ENCODE peak calls at places on chromosomes 6 and 20, in four cellular contexts. X, C, J and A are unnamed samples.

GRCh38 chr6:157721431-157722229 is 101.4 kb upstream of the SNX9 start:
- DNase-seq in X (no peak), C (no peak), J (peak; percentile 54), A (no peak)

GRCh38 chr20:47198254-47198671 is 158.2 kb downstream of the ZMYND8 start:
- DNase-seq in J (no peak), C (no peak), X (no peak), A (no peak)

GRCh38 chr6:131532476-131533108 is 40.4 kb upstream of the ARG1 start:
- DNase-seq in J (no peak), X (no peak), C (no peak), A (no peak)

GRCh38 chr20:57509665-57510237 is 15.2 kb downstream of the CTCFL start:
- DNase-seq in J (no peak), X (peak; percentile 43), C (no peak), A (peak; percentile 40)

GRCh38 chr6:35086636-35087360 is 54.3 kb downstream of the TCP11 start:
- DNase-seq in X (peak; percentile 17), J (no peak), C (no peak), A (no peak)

GRCh38 chr6:89117285-89118108 is at the start of gene SRSF12:
- DNase-seq in X (peak; percentile 57), J (peak; percentile 70), C (no peak), A (peak; percentile 53)

GRCh38 chr6:3310710-3311109 is 52.0 kb downstream of the PSMG4 start:
- DNase-seq in J (no peak), C (no peak), X (no peak), A (no peak)

GRCh38 chr6:55886185-55886836 is 10.9 kb upstream of the BMP5 start:
- DNase-seq in J (no peak), X (no peak), C (no peak), A (no peak)

GRCh38 chr6:143811492-143812157 is 31.5 kb upstream of the LTV1 start:
- DNase-seq in J (no peak), X (no peak), C (no peak), A (no peak)

DNA sequence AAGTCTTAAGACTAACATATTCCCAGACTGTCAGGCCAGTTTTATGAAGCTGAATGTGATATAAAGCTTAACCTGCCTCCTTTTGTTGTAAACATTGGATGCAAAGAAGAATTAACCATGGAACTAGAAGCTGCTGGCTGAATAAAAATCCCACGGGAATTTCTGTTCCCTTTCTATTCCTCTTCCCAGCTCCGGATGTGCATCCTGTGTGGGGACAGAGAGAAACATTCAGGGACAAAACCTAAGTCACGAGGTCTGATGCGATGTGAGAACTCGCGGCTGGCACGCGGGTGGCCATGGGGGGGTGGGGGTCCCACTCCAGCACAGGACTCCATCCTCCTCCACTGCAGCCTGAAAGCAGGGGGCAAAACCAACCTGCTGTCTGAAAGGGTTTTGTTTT is 32.2 kb downstream of the RAMACL start:
- DNase-seq in J (no peak), X (no peak), C (no peak), A (no peak)
- H4K8ac ChIP-seq in J (no peak overlapping the region), X (no peak overlapping the region), C (no peak overlapping the region), A (no peak overlapping the region)

GRCh38 chr20:44209691-44210421 is 715 bp downstream of the OSER1 start:
- DNase-seq in J (peak; percentile 47), X (no peak), C (no peak), A (peak; percentile 69)

GRCh38 chr20:44210422-44211176 is at the start of gene OSER1:
- DNase-seq in J (peak; percentile 97), C (peak; percentile 94), X (peak; percentile 98), A (peak; percentile 99)

GRCh38 chr20:44207066-44207723 is 3.4 kb downstream of the OSER1 start:
- DNase-seq in C (no peak), J (no peak), X (no peak), A (no peak)

GRCh38 chr20:44208165-44208564 is 2.4 kb downstream of the OSER1 start:
- DNase-seq in X (no peak), C (no peak), J (no peak), A (no peak)

GRCh38 chr20:44208770-44209169 is 1.8 kb downstream of the OSER1 start:
- DNase-seq in J (no peak), X (no peak), C (no peak), A (no peak)
- H3K18ac ChIP-seq in J (no peak overlapping the region), X (no peak overlapping the region), C (no peak overlapping the region), A (no peak overlapping the region)

GRCh38 chr20:49560646-49561045 is 7.3 kb downstream of the PTGIS start:
- DNase-seq in C (no peak), J (no peak), X (no peak), A (no peak)
- H4K8ac ChIP-seq in C (no peak overlapping the region), J (no peak overlapping the region), X (no peak overlapping the region), A (no peak overlapping the region)

DNA sequence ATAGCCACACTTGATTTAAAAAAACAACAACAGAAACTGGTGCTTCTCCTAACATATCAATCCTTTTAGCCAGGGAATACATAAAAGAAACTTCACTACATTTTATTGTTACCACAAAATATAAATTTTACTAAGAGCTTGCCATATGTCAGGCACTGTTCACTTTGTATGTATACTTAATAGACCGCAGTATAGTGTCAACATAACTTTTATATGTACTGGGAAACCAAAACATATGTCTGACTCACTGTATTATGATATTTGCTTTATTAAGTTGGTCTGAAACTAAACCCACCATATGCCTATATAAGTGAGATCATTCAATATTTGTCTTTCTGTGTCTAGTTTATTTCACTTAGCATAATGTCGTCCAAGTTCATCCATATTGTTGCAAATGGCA is 108.4 kb downstream of the KLHL32 start:
- DNase-seq in C (no peak), X (no peak), J (no peak), A (no peak)
- H3K18ac ChIP-seq in C (no peak overlapping the region), X (no peak overlapping the region), J (no peak overlapping the region), A (no peak overlapping the region)

GRCh38 chr20:37398750-37399621 is 53.0 kb downstream of the SRC start:
- DNase-seq in J (no peak), X (no peak), C (no peak), A (no peak)

GRCh38 chr20:37396520-37397075 is 50.7 kb downstream of the SRC start:
- DNase-seq in C (peak; percentile 64), J (peak; percentile 92), X (peak; percentile 94), A (peak; percentile 97)

GRCh38 chr20:37397076-37397953 is 51.4 kb downstream of the SRC start:
- DNase-seq in J (no peak), X (no peak), C (peak; percentile 33), A (no peak)

GRCh38 chr20:37395921-37396519 is 50.1 kb downstream of the SRC start:
- DNase-seq in J (no peak), X (peak; percentile 88), C (peak; percentile 39), A (peak; percentile 91)

GRCh38 chr20:37397954-37398749 is 52.2 kb downstream of the SRC start:
- DNase-seq in X (no peak), C (no peak), J (no peak), A (no peak)
- H4K8ac ChIP-seq in X (no peak overlapping the region), C (no peak overlapping the region), J (peak overlapping the region; percentile 90), A (no peak overlapping the region)

GRCh38 chr6:113854531-113855499 is 2.3 kb upstream of the MARCKS start:
- DNase-seq in J (peak; percentile 87), C (no peak), X (peak; percentile 93), A (peak; percentile 89)
- H3K18ac ChIP-seq in J (peak overlapping the region; percentile 94), C (no peak overlapping the region), X (peak overlapping the region; percentile 78), A (peak overlapping the region; percentile 8)

GRCh38 chr20:6381887-6382286 is 259.1 kb upstream of the FERMT1 start:
- DNase-seq in X (no peak), J (peak; percentile 20), C (no peak), A (peak; percentile 85)
- H4K8ac ChIP-seq in X (no peak overlapping the region), J (no peak overlapping the region), C (no peak overlapping the region), A (no peak overlapping the region)

DNA sequence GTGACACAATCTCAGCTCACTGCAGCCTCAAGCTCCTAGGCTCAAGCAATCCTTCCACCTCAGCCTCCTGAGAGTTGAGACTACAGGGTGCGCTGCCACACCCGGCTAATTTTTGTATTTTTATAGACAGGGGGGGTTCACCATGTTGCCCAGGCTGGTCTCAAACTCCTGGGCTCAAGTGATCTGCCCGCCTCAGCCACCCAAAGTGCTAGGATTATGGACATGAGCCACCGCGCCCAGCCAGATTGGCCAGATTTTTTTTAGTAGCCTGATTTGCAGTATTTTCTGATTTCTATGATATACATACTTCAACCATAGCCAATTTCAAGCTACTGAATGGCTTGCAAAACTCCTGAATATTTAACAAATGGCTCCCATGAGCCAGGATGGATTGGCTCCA is 21.4 kb upstream of the DLGAP4 start:
- DNase-seq in J (no peak), X (no peak), C (no peak), A (no peak)
- H3K18ac ChIP-seq in J (no peak overlapping the region), X (no peak overlapping the region), C (no peak overlapping the region), A (no peak overlapping the region)

GRCh38 chr6:30942338-30943060 is 1.7 kb downstream of the MUCL3 start:
- DNase-seq in C (peak; percentile 83), X (peak; percentile 95), J (peak; percentile 89), A (peak; percentile 98)
- H4K8ac ChIP-seq in C (no peak overlapping the region), X (no peak overlapping the region), J (no peak overlapping the region), A (no peak overlapping the region)